ENCODE peak calls at places on chromosomes 12 and 14, in four cellular contexts. One of them, this sample, is unnamed.

GRCh38 chr14:71206766-71207371 is 299.6 kb downstream of the PCNX1 start:
- DNase-seq in tibial artery: peak
- DNase-seq in dorsolateral prefrontal cortex: peak
- DNase-seq in cardiac muscle cell: no peak
- DNase-seq in this sample: no peak

GRCh38 chr12:69274861-69275260 is 35.5 kb downstream of the CPSF6 start:
- DNase-seq in cardiac muscle cell: no peak
- DNase-seq in tibial artery: no peak
- DNase-seq in dorsolateral prefrontal cortex: no peak
- DNase-seq in this sample: no peak

GRCh38 chr12:92244036-92244435 is 98.4 kb upstream of the BTG1 start:
- DNase-seq in tibial artery: peak
- DNase-seq in dorsolateral prefrontal cortex: no peak
- DNase-seq in cardiac muscle cell: peak
- DNase-seq in this sample: no peak

GRCh38 chr12:115000038-115000437 is 316.1 kb upstream of the TBX3 start:
- DNase-seq in cardiac muscle cell: peak
- DNase-seq in tibial artery: no peak
- DNase-seq in dorsolateral prefrontal cortex: no peak
- DNase-seq in this sample: no peak

GRCh38 chr14:72559227-72559626 is 334.7 kb downstream of the DPF3 start:
- DNase-seq in cardiac muscle cell: no peak
- DNase-seq in dorsolateral prefrontal cortex: no peak
- DNase-seq in tibial artery: no peak
- DNase-seq in this sample: no peak

GRCh38 chr12:49980501-49981158 is 7.9 kb downstream of the AQP6 start:
- DNase-seq in tibial artery: no peak
- DNase-seq in dorsolateral prefrontal cortex: no peak
- DNase-seq in cardiac muscle cell: no peak
- DNase-seq in this sample: no peak

GRCh38 chr12:26623136-26623535 is 209.9 kb downstream of the ITPR2 start:
- DNase-seq in dorsolateral prefrontal cortex: no peak
- DNase-seq in tibial artery: no peak
- DNase-seq in cardiac muscle cell: no peak
- DNase-seq in this sample: no peak

GRCh38 chr14:39430762-39431415 is 1.3 kb downstream of the FBXO33 start:
- DNase-seq in cardiac muscle cell: no peak
- DNase-seq in dorsolateral prefrontal cortex: no peak
- DNase-seq in tibial artery: no peak
- DNase-seq in this sample: no peak

GRCh38 chr12:45974171-45974719 is 16.1 kb downstream of the SCAF11 start:
- DNase-seq in tibial artery: no peak
- DNase-seq in cardiac muscle cell: no peak
- DNase-seq in dorsolateral prefrontal cortex: no peak
- DNase-seq in this sample: no peak

GRCh38 chr14:87186745-87187144 is 806.2 kb downstream of the GALC start:
- DNase-seq in tibial artery: no peak
- DNase-seq in cardiac muscle cell: no peak
- DNase-seq in dorsolateral prefrontal cortex: no peak
- DNase-seq in this sample: no peak

GRCh38 chr12:27539191-27539631 is 15.2 kb downstream of the PPFIBP1 start:
- DNase-seq in cardiac muscle cell: no peak
- DNase-seq in dorsolateral prefrontal cortex: no peak
- DNase-seq in tibial artery: no peak
- DNase-seq in this sample: no peak

GRCh38 chr12:26149963-26150362 is 25.1 kb upstream of the BHLHE41 start:
- DNase-seq in cardiac muscle cell: no peak
- DNase-seq in dorsolateral prefrontal cortex: no peak
- DNase-seq in tibial artery: no peak
- DNase-seq in this sample: no peak

GRCh38 chr14:54606178-54606577 is 39.2 kb downstream of the SAMD4A start:
- DNase-seq in tibial artery: no peak
- DNase-seq in dorsolateral prefrontal cortex: no peak
- DNase-seq in cardiac muscle cell: peak
- DNase-seq in this sample: peak

GRCh38 chr14:54610051-54610977 is 43.4 kb downstream of the SAMD4A start:
- DNase-seq in tibial artery: no peak
- DNase-seq in cardiac muscle cell: no peak
- DNase-seq in dorsolateral prefrontal cortex: no peak
- DNase-seq in this sample: no peak

GRCh38 chr14:54609576-54609975 is 42.6 kb downstream of the SAMD4A start:
- DNase-seq in cardiac muscle cell: no peak
- DNase-seq in tibial artery: no peak
- DNase-seq in dorsolateral prefrontal cortex: no peak
- DNase-seq in this sample: no peak

GRCh38 chr14:54603362-54603761 is 36.4 kb downstream of the SAMD4A start:
- DNase-seq in dorsolateral prefrontal cortex: no peak
- DNase-seq in cardiac muscle cell: no peak
- DNase-seq in tibial artery: no peak
- DNase-seq in this sample: no peak

GRCh38 chr14:54606631-54607133 is 39.8 kb downstream of the SAMD4A start:
- DNase-seq in cardiac muscle cell: no peak
- DNase-seq in tibial artery: peak
- DNase-seq in dorsolateral prefrontal cortex: no peak
- DNase-seq in this sample: peak
- H3K27ac ChIP-seq in cardiac muscle cell: peak
- H3K27ac ChIP-seq in tibial artery: peak
- H3K27ac ChIP-seq in dorsolateral prefrontal cortex: no peak
- H3K27ac ChIP-seq in this sample: peak

GRCh38 chr14:50920482-50921225 is 23.6 kb downstream of the PYGL start:
- DNase-seq in tibial artery: no peak
- DNase-seq in dorsolateral prefrontal cortex: no peak
- DNase-seq in cardiac muscle cell: peak
- DNase-seq in this sample: no peak
- H3K27ac ChIP-seq in tibial artery: no peak
- H3K27ac ChIP-seq in dorsolateral prefrontal cortex: no peak
- H3K27ac ChIP-seq in cardiac muscle cell: peak
- H3K27ac ChIP-seq in this sample: no peak

GRCh38 chr12:120236124-120236398 is 29.5 kb downstream of the PXN start:
- DNase-seq in dorsolateral prefrontal cortex: no peak
- DNase-seq in cardiac muscle cell: no peak
- DNase-seq in tibial artery: no peak
- DNase-seq in this sample: peak
- H3K27ac ChIP-seq in dorsolateral prefrontal cortex: peak
- H3K27ac ChIP-seq in cardiac muscle cell: peak
- H3K27ac ChIP-seq in tibial artery: peak
- H3K27ac ChIP-seq in this sample: peak

GRCh38 chr12:131950182-131950913 is 606 bp downstream of the EP400 start:
- DNase-seq in cardiac muscle cell: peak
- DNase-seq in tibial artery: no peak
- DNase-seq in dorsolateral prefrontal cortex: no peak
- DNase-seq in this sample: peak
- H3K27ac ChIP-seq in cardiac muscle cell: peak
- H3K27ac ChIP-seq in tibial artery: peak
- H3K27ac ChIP-seq in dorsolateral prefrontal cortex: peak
- H3K27ac ChIP-seq in this sample: peak

GRCh38 chr12:713281-713875 is 39.0 kb upstream of the WNK1 start:
- DNase-seq in dorsolateral prefrontal cortex: no peak
- DNase-seq in cardiac muscle cell: no peak
- DNase-seq in tibial artery: no peak
- DNase-seq in this sample: no peak
- H3K27ac ChIP-seq in dorsolateral prefrontal cortex: peak
- H3K27ac ChIP-seq in cardiac muscle cell: peak
- H3K27ac ChIP-seq in tibial artery: no peak
- H3K27ac ChIP-seq in this sample: peak

GRCh38 chr14:64721899-64722298 is 17.7 kb downstream of the PLEKHG3 start:
- DNase-seq in cardiac muscle cell: no peak
- DNase-seq in dorsolateral prefrontal cortex: no peak
- DNase-seq in tibial artery: no peak
- DNase-seq in this sample: no peak
- H3K27ac ChIP-seq in cardiac muscle cell: no peak
- H3K27ac ChIP-seq in dorsolateral prefrontal cortex: peak
- H3K27ac ChIP-seq in tibial artery: peak
- H3K27ac ChIP-seq in this sample: peak

DNA sequence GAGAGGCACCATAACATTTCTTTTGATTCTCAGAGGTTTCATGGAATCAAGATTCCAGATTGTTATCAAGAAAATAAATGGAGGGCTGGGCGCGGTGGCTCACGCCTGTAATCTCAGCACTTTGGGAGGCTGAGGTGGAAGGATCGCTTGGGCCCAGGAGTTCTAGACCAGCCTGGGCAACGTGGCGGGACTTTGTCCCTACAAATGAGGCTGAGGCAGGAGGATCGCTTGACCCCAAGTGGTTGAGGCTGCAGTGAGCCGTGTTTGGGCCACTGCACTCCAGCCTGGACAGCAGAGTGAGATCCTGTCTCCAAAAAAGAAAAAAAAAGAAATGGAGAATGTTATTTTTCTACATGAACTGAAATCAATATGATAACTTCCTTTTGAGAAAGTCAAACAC is 1.3 kb downstream of the SLC39A9 start:
- DNase-seq in cardiac muscle cell: no peak
- DNase-seq in dorsolateral prefrontal cortex: no peak
- DNase-seq in tibial artery: no peak
- DNase-seq in this sample: no peak
- H3K27ac ChIP-seq in cardiac muscle cell: no peak
- H3K27ac ChIP-seq in dorsolateral prefrontal cortex: no peak
- H3K27ac ChIP-seq in tibial artery: no peak
- H3K27ac ChIP-seq in this sample: no peak

DNA sequence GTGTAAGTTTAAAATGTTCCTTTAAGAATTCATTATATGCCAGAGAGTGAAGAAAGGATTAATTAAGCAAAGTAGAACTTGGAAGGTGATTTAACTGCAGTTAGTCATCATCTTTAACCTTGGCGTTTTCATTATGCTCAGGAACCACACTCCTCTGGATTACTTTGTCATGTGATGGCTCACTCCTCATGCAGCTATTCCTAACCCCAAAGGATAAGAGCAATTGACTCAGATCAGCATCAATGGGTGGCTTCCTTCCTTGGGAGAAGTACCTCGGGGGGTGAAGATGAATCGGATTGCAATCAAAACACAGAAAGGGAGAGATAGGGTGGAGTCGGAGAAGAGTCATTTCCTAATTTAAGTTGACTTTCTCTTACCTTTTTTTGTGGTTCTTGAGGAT is 238.5 kb upstream of the DDHD1 start:
- DNase-seq in tibial artery: no peak
- DNase-seq in cardiac muscle cell: no peak
- DNase-seq in dorsolateral prefrontal cortex: no peak
- DNase-seq in this sample: no peak
- H3K27ac ChIP-seq in tibial artery: no peak
- H3K27ac ChIP-seq in cardiac muscle cell: no peak
- H3K27ac ChIP-seq in dorsolateral prefrontal cortex: peak
- H3K27ac ChIP-seq in this sample: no peak

DNA sequence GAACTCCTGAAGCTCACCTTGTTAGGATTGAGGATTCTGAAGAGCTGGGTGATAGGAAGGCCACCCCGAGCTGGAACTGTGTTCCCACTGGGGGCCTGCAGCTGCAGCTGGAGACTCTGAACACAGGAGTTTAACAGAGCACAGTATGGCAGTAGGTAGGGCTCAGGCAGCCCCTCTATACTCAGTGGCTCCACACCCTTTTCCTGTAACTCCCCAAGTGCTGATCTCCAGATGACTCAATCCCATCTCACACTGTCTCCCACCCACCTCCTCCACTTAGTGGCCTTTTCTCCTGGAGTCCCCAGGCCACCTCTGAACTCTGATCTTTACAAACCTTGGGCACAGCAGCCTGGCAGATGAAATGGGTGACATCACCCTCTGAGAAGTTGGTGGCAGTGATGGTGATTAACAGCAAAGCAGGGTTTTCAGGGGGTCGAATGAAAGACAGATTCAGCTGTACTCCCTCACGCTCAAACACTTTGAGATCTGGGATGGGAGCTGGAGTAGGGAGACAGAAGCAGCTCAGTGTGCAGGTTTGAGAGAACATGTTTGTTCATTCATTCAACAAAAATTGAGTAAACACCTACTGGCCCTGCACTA is 4.0 kb downstream of the THTPA start:
- DNase-seq in dorsolateral prefrontal cortex: no peak
- DNase-seq in cardiac muscle cell: no peak
- DNase-seq in tibial artery: no peak
- DNase-seq in this sample: no peak
- H3K27ac ChIP-seq in dorsolateral prefrontal cortex: peak
- H3K27ac ChIP-seq in cardiac muscle cell: no peak
- H3K27ac ChIP-seq in tibial artery: no peak
- H3K27ac ChIP-seq in this sample: no peak